ENCODE peak calls at places on chromosome 16, in seven cellular contexts. A is nephron progenitor cell; D is stimulated activated CD4-positive, alpha-beta T cell treated with anti-CD3 and anti-CD28 coated beads, Interleukin-1b, Interleukin-23, amount 100 ng/mL, for 1 hour; U is HFFc6; O is GM23248; J is NCI-H1105 treated with DMSO at 0.1 percent for 48 hours; Y is M059J. X is an unnamed sample.

GRCh38 chr16:17414421-17414820 is 56.3 kb downstream of the XYLT1 start:
- DNase-seq in A (no peak), D (no peak), U (no peak), O (no peak), J (no peak), Y (peak), X (no peak)

GRCh38 chr16:11014159-11014558 is 69.8 kb downstream of the CLEC16A start:
- DNase-seq in A (no peak), D (no peak), U (peak), O (no peak), J (no peak), Y (no peak), X (peak)

GRCh38 chr16:86212706-86213426 is 297.5 kb upstream of the FOXF1 start:
- DNase-seq in A (no peak), D (no peak), U (no peak), O (no peak), J (no peak), Y (no peak), X (no peak)

GRCh38 chr16:73213761-73214480 is 166.0 kb upstream of the ZFHX3 start:
- DNase-seq in A (no peak), D (no peak), U (no peak), O (peak), J (peak), Y (no peak), X (peak)

GRCh38 chr16:456891-457483 is 31.5 kb downstream of the RAB11FIP3 start:
- DNase-seq in A (no peak), D (no peak), U (peak), O (peak), J (no peak), Y (no peak), X (no peak)

GRCh38 chr16:12061336-12062055 is 85.0 kb downstream of the SNX29 start:
- DNase-seq in A (no peak), D (no peak), U (peak), O (peak), J (no peak), Y (peak), X (peak)

GRCh38 chr16:23905027-23905426 is 69.2 kb downstream of the PRKCB start:
- DNase-seq in A (peak), D (no peak), U (peak), O (peak), J (no peak), Y (peak), X (peak)

GRCh38 chr16:30028438-30029093 is 2.5 kb downstream of the TLCD3B start:
- DNase-seq in A (peak), D (no peak), U (no peak), O (peak), J (no peak), Y (peak), X (no peak)

GRCh38 chr16:30379165-30379783 is 3.1 kb downstream of the SEPTIN1 start:
- DNase-seq in A (no peak), D (no peak), U (no peak), O (no peak), J (no peak), Y (no peak), X (no peak)

GRCh38 chr16:85916141-85916890 is 17.4 kb downstream of the IRF8 start:
- DNase-seq in A (no peak), D (no peak), U (no peak), O (no peak), J (no peak), Y (peak), X (no peak)

GRCh38 chr16:11587643-11588247 is 1.0 kb upstream of the LITAF start:
- DNase-seq in A (no peak), D (no peak), U (no peak), O (no peak), J (no peak), Y (no peak), X (no peak)

GRCh38 chr16:1691276-1691675 is 13.2 kb downstream of the JPT2 start:
- DNase-seq in A (no peak), D (no peak), U (peak), O (peak), J (no peak), Y (peak), X (peak)

GRCh38 chr16:24071990-24072389 is 184.1 kb upstream of the CACNG3 start:
- DNase-seq in A (no peak), D (no peak), U (no peak), O (no peak), J (no peak), Y (no peak), X (no peak)

GRCh38 chr16:14196539-14196938 is 125.4 kb downstream of the MRTFB start:
- DNase-seq in A (no peak), D (no peak), U (no peak), O (no peak), J (no peak), Y (no peak), X (no peak)

GRCh38 chr16:11354407-11354732 is 9.1 kb downstream of the RMI2 start:
- DNase-seq in A (no peak), D (no peak), U (no peak), O (no peak), J (no peak), Y (no peak), X (no peak)

GRCh38 chr16:89167425-89167941 is 4.1 kb upstream of the CDH15 start:
- DNase-seq in A (peak), D (peak), U (peak), O (peak), J (peak), Y (peak), X (peak)

GRCh38 chr16:28531777-28532744 is 6.7 kb downstream of the NUPR1 start:
- DNase-seq in A (peak), D (no peak), U (no peak), O (peak), J (no peak), Y (peak), X (no peak)

GRCh38 chr16:89596957-89597644 is 16.3 kb upstream of the DPEP1 start:
- DNase-seq in A (no peak), D (no peak), U (no peak), O (no peak), J (no peak), Y (no peak), X (no peak)

GRCh38 chr16:1790611-1791255 is 2.8 kb downstream of the IGFALS start:
- DNase-seq in A (no peak), D (no peak), U (no peak), O (no peak), J (no peak), Y (no peak), X (no peak)

GRCh38 chr16:10539256-10539655 is 41.1 kb downstream of the EMP2 start:
- DNase-seq in A (no peak), D (no peak), U (no peak), O (no peak), J (no peak), Y (no peak), X (no peak)

GRCh38 chr16:80915079-80915450 is 91.6 kb downstream of the CMC2 start:
- DNase-seq in A (no peak), D (no peak), U (no peak), O (no peak), J (no peak), Y (no peak), X (no peak)

GRCh38 chr16:61150351-61150750 is 885.9 kb downstream of the CDH8 start:
- DNase-seq in A (no peak), D (no peak), U (no peak), O (no peak), J (no peak), Y (no peak), X (no peak)